ENCODE peak calls at places on chromosomes 1 and 21, in four cellular contexts. One of them, this sample, is unnamed.

GRCh38 chr1:161473363-161473762 is 31.9 kb upstream of the FCGR2A start:
- DNase-seq in GM23338: peak
- DNase-seq in DND-41: no peak
- DNase-seq in osteoblast: no peak
- DNase-seq in this sample: peak

GRCh38 chr21:41933259-41934079 is 20.3 kb downstream of the C2CD2 start:
- DNase-seq in osteoblast: peak
- DNase-seq in GM23338: no peak
- DNase-seq in DND-41: no peak
- DNase-seq in this sample: no peak

GRCh38 chr1:176643536-176643935 is 180.6 kb downstream of the PAPPA2 start:
- DNase-seq in GM23338: no peak
- DNase-seq in DND-41: no peak
- DNase-seq in osteoblast: peak
- DNase-seq in this sample: no peak

GRCh38 chr1:2538376-2538775 is 8.3 kb upstream of the HES5 start:
- DNase-seq in DND-41: no peak
- DNase-seq in osteoblast: no peak
- DNase-seq in GM23338: no peak
- DNase-seq in this sample: no peak

GRCh38 chr21:36005018-36005417 is 55.3 kb downstream of the SETD4 start:
- DNase-seq in DND-41: peak
- DNase-seq in GM23338: peak
- DNase-seq in osteoblast: no peak
- DNase-seq in this sample: no peak

GRCh38 chr1:33682371-33682770 is 181.5 kb upstream of the HMGB4 start:
- DNase-seq in GM23338: no peak
- DNase-seq in osteoblast: no peak
- DNase-seq in DND-41: no peak
- DNase-seq in this sample: no peak

GRCh38 chr1:1245178-1245839 is 1.2 kb downstream of the C1QTNF12 start:
- DNase-seq in GM23338: no peak
- DNase-seq in osteoblast: peak
- DNase-seq in DND-41: no peak
- DNase-seq in this sample: no peak

GRCh38 chr1:243559575-243560172 is 290.4 kb downstream of the AKT3 start:
- DNase-seq in osteoblast: no peak
- DNase-seq in GM23338: no peak
- DNase-seq in DND-41: no peak
- DNase-seq in this sample: no peak

GRCh38 chr1:198492872-198493271 is 47.6 kb downstream of the ATP6V1G3 start:
- DNase-seq in GM23338: no peak
- DNase-seq in osteoblast: peak
- DNase-seq in DND-41: no peak
- DNase-seq in this sample: no peak

GRCh38 chr1:168380945-168381344 is 100.3 kb downstream of the TBX19 start:
- DNase-seq in osteoblast: no peak
- DNase-seq in GM23338: no peak
- DNase-seq in DND-41: no peak
- DNase-seq in this sample: no peak

GRCh38 chr1:168379110-168379860 is 98.6 kb downstream of the TBX19 start:
- DNase-seq in DND-41: no peak
- DNase-seq in osteoblast: no peak
- DNase-seq in GM23338: no peak
- DNase-seq in this sample: no peak

GRCh38 chr1:168386492-168386891 is 105.8 kb downstream of the TBX19 start:
- DNase-seq in DND-41: no peak
- DNase-seq in osteoblast: no peak
- DNase-seq in GM23338: no peak
- DNase-seq in this sample: no peak

GRCh38 chr1:168386949-168387586 is 106.4 kb downstream of the TBX19 start:
- DNase-seq in osteoblast: no peak
- DNase-seq in GM23338: peak
- DNase-seq in DND-41: no peak
- DNase-seq in this sample: no peak

DNA sequence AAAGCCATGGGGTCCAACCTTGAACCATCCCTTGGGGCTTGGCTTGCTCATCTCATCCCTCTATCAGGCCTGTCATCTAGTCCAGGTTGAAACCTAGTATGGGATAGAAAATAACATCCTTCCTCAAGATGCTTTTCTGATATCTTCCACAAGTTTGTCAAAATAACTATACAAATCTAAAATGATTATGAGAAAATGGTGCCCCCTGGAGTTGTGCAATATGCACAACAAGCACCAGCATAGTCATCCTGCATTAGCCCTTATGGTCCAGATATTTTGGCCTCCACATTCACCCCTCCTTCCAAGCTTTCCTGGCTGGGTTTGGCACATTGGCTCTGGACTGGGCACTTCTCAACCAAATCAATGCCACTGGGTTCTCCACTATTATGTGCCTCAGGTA is 101.2 kb downstream of the TBX19 start:
- DNase-seq in DND-41: no peak
- DNase-seq in GM23338: no peak
- DNase-seq in osteoblast: no peak
- DNase-seq in this sample: no peak
- TF ChIP-seq CTCF in DND-41: peak
- TF ChIP-seq CTCF in GM23338: peak
- TF ChIP-seq CTCF in osteoblast: no peak
- TF ChIP-seq CTCF in this sample: no peak

DNA sequence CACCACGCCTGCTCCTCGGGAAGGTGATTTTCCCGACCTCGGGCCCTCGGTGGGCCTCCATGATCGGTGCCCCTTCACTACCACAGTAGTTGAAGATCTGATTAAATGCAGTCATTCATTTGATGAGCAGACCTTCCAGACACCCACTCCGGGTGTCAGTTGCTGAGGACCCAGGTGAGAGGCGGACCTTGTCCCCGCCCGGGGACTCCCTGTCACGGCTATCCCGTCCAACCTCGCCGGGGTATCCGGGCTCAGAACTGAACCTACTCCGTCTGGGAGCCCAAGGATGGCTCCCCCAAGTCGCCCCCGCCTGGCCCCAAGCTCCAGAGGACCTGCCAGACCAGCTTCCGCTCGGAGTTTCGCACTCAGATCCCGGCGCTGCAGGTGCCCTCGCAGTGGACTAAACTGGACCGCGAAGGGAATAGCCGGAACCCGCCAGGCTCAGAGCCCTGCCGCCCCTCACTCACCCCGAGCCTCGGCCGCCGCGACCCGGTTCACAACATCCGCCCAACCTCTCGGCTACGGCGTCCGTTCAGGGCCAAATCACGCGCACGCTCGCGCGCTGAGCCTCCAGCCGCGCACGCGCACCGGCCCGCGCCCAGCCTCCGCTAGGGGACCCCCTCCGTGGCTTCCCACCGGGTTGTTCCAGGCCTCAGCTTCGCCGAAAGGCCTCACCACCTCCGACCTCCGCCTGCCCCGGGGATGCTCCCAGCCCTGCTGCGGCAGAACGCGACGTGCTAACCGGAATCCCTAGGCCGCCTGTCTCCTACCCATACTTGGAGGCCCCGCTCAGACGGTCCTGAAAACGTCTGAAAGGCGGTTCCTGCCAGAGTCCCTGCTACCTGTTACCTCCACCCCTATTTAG is 22.3 kb downstream of the RNU1-3 start:
- DNase-seq in DND-41: peak
- DNase-seq in GM23338: peak
- DNase-seq in osteoblast: peak
- DNase-seq in this sample: peak
- H2AFZ ChIP-seq in DND-41: peak
- H2AFZ ChIP-seq in GM23338: peak
- H2AFZ ChIP-seq in osteoblast: peak
- H2AFZ ChIP-seq in this sample: peak

GRCh38 chr1:182614796-182615451 is 10.7 kb upstream of the RGS16 start:
- DNase-seq in GM23338: peak
- DNase-seq in osteoblast: peak
- DNase-seq in DND-41: peak
- DNase-seq in this sample: peak
- TF ChIP-seq CTCF in GM23338: no peak
- TF ChIP-seq CTCF in osteoblast: no peak
- TF ChIP-seq CTCF in DND-41: no peak
- TF ChIP-seq CTCF in this sample: no peak

GRCh38 chr1:10901894-10902805 is 105.7 kb upstream of the CASZ1 start:
- DNase-seq in DND-41: no peak
- DNase-seq in osteoblast: peak
- DNase-seq in GM23338: no peak
- DNase-seq in this sample: no peak
- H2AFZ ChIP-seq in DND-41: no peak
- H2AFZ ChIP-seq in osteoblast: no peak
- H2AFZ ChIP-seq in GM23338: peak
- H2AFZ ChIP-seq in this sample: no peak

DNA sequence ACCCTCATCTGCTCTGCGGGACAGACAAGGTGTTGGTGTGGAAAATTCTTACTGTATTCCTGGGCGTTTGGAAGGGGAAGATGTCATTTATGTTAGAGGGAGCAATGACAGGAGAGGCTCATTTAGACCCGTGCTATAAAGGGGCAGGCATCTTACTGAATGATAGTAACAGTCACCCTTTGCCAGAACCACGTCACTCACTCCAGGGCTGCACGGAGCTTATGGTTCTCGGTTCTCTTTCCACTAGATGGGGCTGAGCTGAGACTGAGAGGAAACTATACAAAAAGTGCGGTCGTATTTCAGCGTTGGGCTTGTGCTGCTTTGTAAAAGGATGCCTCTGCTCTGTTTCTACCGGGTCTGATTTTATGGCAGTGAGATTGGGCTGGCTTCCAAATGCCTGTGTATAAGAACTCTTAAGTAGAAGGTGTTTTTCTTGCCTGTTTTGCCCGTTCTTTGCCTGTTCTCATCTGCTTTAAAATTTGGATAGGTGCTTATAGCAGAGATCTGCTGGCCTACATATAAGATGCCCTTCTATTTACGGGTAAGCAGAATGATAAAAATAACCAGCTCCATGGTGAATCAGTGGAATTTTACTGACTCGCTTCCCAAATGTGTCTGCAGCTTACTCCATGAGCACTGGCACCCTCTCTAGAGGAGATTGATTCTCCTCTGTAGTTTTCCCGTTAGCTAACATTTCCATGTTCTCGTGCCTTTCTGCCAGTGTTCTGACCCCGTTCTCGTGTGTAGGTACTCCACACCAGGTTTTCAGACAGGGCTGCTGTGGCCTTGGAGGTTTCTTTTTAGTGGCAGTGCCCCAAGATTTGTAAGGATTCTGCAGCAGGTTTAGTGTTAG is 55.9 kb downstream of the MRPS6 start:
- DNase-seq in GM23338: peak
- DNase-seq in DND-41: peak
- DNase-seq in osteoblast: peak
- DNase-seq in this sample: no peak
- TF ChIP-seq CTCF in GM23338: peak
- TF ChIP-seq CTCF in DND-41: no peak
- TF ChIP-seq CTCF in osteoblast: peak
- TF ChIP-seq CTCF in this sample: peak

DNA sequence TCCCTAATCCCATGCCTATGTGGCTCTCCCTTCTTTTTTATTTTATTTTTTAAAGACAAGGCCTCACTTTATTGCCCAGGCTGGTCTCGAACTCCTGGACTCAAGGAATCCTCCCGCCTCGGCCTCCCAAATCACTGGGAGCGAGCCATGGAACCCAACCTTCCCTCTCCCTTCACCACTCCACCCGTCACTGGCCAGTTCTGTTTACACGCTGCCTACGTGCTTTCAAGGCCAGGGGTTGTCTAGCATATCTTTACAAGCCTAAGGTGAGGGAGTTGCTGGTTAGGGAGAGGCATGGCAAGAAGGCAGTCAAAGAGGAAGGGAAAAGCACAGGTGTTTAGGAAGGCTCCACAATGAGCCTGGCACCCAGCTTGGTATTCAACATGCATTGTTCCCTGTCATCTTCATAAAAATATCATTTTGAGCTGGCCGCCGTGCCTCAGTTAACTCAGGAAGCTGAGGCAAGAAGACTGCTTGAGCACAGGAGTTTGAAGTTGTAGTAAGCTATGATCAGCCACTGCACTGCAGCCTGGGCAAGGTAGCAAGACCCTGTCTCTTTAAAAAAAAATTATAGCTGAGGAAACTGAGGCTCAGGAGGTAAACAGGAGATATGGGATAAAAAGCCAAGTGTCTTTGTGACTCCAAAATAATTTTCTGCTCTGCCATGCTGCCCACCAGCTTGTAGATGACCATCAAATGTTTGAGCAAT is 1.1 kb downstream of the RHBDL2 start:
- DNase-seq in osteoblast: no peak
- DNase-seq in DND-41: no peak
- DNase-seq in GM23338: no peak
- DNase-seq in this sample: no peak
- H2AFZ ChIP-seq in osteoblast: peak
- H2AFZ ChIP-seq in DND-41: no peak
- H2AFZ ChIP-seq in GM23338: peak
- H2AFZ ChIP-seq in this sample: no peak

This sample was measured in OCI-LY7.